ENCODE peak calls at places on chromosomes 16 and 17, in eight cellular contexts. N is heart left ventricle, B is HL-60, U is stomach, Q is HFFc6, K is fibroblast of the aortic adventitia, M is GM23338, G is AG09309. T is an unnamed sample.

GRCh38 chr17:30405161-30405560 is 26.4 kb downstream of the CPD start:
- DNase-seq in M (peak), Q (no peak), G (no peak), K (peak), N (no peak), U (no peak), B (no peak), T (no peak)

GRCh38 chr17:80795737-80796136 is 195.9 kb upstream of the CHMP6 start:
- DNase-seq in N (peak), G (no peak), Q (no peak), B (no peak), M (no peak), U (no peak), K (no peak), T (no peak)

GRCh38 chr16:12708266-12708665 is 95.4 kb downstream of the CPPED1 start:
- DNase-seq in M (no peak), N (no peak), B (no peak), Q (no peak), G (no peak), U (no peak), K (no peak), T (no peak)

GRCh38 chr17:39199986-39200879 is at the start of gene RPL19:
- DNase-seq in B (peak), U (peak), Q (peak), K (peak), N (peak), M (peak), G (peak), T (peak)

GRCh38 chr16:27387724-27388123 is 14.2 kb upstream of the IL21R start:
- DNase-seq in K (no peak), G (no peak), U (no peak), M (no peak), N (no peak), Q (peak), B (no peak), T (no peak)

GRCh38 chr17:8862213-8863056 is 5.0 kb downstream of the PIK3R6 start:
- DNase-seq in M (no peak), N (no peak), G (no peak), U (no peak), Q (no peak), B (no peak), K (no peak), T (no peak)

GRCh38 chr16:86680137-86680536 is 101.8 kb downstream of the FOXL1 start:
- DNase-seq in G (peak), M (no peak), U (no peak), K (peak), N (no peak), Q (peak), B (no peak), T (no peak)

GRCh38 chr16:23121024-23121423 is 28.2 kb downstream of the USP31 start:
- DNase-seq in M (no peak), U (no peak), N (no peak), G (no peak), B (no peak), K (peak), Q (no peak), T (no peak)

GRCh38 chr16:21264226-21265036 is 13.7 kb downstream of the CRYM start:
- DNase-seq in B (no peak), U (no peak), M (no peak), G (no peak), Q (no peak), N (peak), K (peak), T (no peak)

GRCh38 chr17:44766409-44767038 is 7.7 kb downstream of the ADAM11 start:
- DNase-seq in G (no peak), Q (no peak), U (no peak), N (no peak), M (no peak), B (no peak), K (no peak), T (no peak)

GRCh38 chr16:69382421-69382820 is 3.4 kb downstream of the TERF2 start:
- DNase-seq in U (no peak), Q (no peak), B (no peak), G (no peak), M (no peak), N (no peak), K (no peak), T (no peak)

GRCh38 chr16:12878973-12879372 is 22.4 kb upstream of the SHISA9 start:
- DNase-seq in M (no peak), K (no peak), B (no peak), N (no peak), U (no peak), G (no peak), Q (no peak), T (no peak)

GRCh38 chr17:28407130-28407973 is 1.3 kb upstream of the SLC46A1 start:
- DNase-seq in G (no peak), K (no peak), B (no peak), N (no peak), Q (no peak), U (no peak), M (peak), T (no peak)

GRCh38 chr16:11602321-11602720 is 15.6 kb upstream of the LITAF start:
- DNase-seq in N (no peak), B (no peak), K (no peak), M (no peak), G (no peak), Q (no peak), U (no peak), T (no peak)

GRCh38 chr17:61291457-61292311 is 108.0 kb upstream of the TBX2 start:
- DNase-seq in G (no peak), Q (no peak), M (no peak), N (no peak), U (no peak), B (no peak), K (peak), T (no peak)

GRCh38 chr17:38921756-38922411 is 3.5 kb upstream of the LASP1NB start:
- DNase-seq in G (no peak), B (peak), M (peak), K (no peak), Q (no peak), N (no peak), U (peak), T (no peak)

GRCh38 chr17:17759164-17759563 is 77.6 kb downstream of the SREBF1 start:
- DNase-seq in K (no peak), U (no peak), Q (no peak), G (no peak), B (no peak), N (no peak), M (no peak), T (no peak)

GRCh38 chr17:50830994-50831393 is 4.4 kb upstream of the WFIKKN2 start:
- DNase-seq in G (no peak), N (no peak), B (no peak), K (no peak), U (no peak), M (peak), Q (no peak), T (no peak)

GRCh38 chr16:88195021-88195581 is 187.7 kb upstream of the ZNF469 start:
- DNase-seq in G (no peak), N (no peak), K (no peak), Q (no peak), M (no peak), B (no peak), U (no peak), T (no peak)

GRCh38 chr16:50830698-50831097 is 88.8 kb downstream of the CYLD start:
- DNase-seq in G (no peak), M (no peak), Q (no peak), U (no peak), K (no peak), B (no peak), N (no peak), T (no peak)

GRCh38 chr17:6568186-6568758 is 11.9 kb upstream of the PITPNM3 start:
- DNase-seq in B (no peak), U (peak), N (no peak), G (no peak), K (no peak), M (no peak), Q (no peak), T (no peak)

GRCh38 chr16:87654826-87655225 is 52.5 kb downstream of the JPH3 start:
- DNase-seq in Q (no peak), G (no peak), N (no peak), K (no peak), B (no peak), M (no peak), U (no peak), T (no peak)

GRCh38 chr16:68400083-68400923 is 48.0 kb downstream of the SMPD3 start:
- DNase-seq in B (no peak), Q (no peak), M (no peak), N (no peak), U (no peak), G (no peak), K (no peak), T (no peak)

GRCh38 chr16:68713430-68713829 is 23.7 kb upstream of the CDH1 start:
- DNase-seq in M (no peak), G (no peak), Q (no peak), N (no peak), U (no peak), K (no peak), B (no peak), T (no peak)

GRCh38 chr16:85144026-85144915 is 32.0 kb upstream of the CIBAR2 start:
- DNase-seq in M (no peak), N (peak), K (no peak), Q (peak), B (no peak), U (no peak), G (no peak), T (no peak)

GRCh38 chr17:9890124-9890523 is 14.9 kb downstream of the RCVRN start:
- DNase-seq in B (no peak), U (no peak), Q (peak), N (no peak), M (peak), G (no peak), K (no peak), T (no peak)

GRCh38 chr16:55146939-55147338 is 177.1 kb upstream of the IRX6 start:
- DNase-seq in M (no peak), B (no peak), U (no peak), G (no peak), Q (no peak), K (no peak), N (no peak), T (no peak)

GRCh38 chr17:41871789-41872188 is 6.6 kb upstream of the KLHL11 start:
- DNase-seq in Q (no peak), U (no peak), N (no peak), K (no peak), M (no peak), B (no peak), G (no peak), T (no peak)

GRCh38 chr16:17241264-17241835 is 229.4 kb downstream of the XYLT1 start:
- DNase-seq in G (no peak), K (no peak), M (no peak), U (no peak), N (no peak), Q (no peak), B (no peak), T (no peak)

GRCh38 chr16:17238285-17239028 is 232.3 kb downstream of the XYLT1 start:
- DNase-seq in N (no peak), U (no peak), Q (no peak), G (no peak), B (no peak), M (no peak), K (no peak), T (no peak)

GRCh38 chr16:17233301-17234002 is 237.3 kb downstream of the XYLT1 start:
- DNase-seq in K (no peak), B (no peak), G (no peak), N (no peak), Q (no peak), U (no peak), M (no peak), T (no peak)

GRCh38 chr16:17235147-17235817 is 235.5 kb downstream of the XYLT1 start:
- DNase-seq in M (no peak), Q (no peak), N (no peak), K (no peak), B (no peak), U (no peak), G (no peak), T (no peak)

GRCh38 chr16:17237350-17237944 is 233.3 kb downstream of the XYLT1 start:
- DNase-seq in K (no peak), Q (no peak), M (no peak), G (no peak), B (no peak), U (no peak), N (no peak), T (no peak)
- TF ChIP-seq CTCF in K (no peak), Q (no peak), M (no peak), G (no peak), B (no peak), U (no peak), N (no peak), T (no peak)

DNA sequence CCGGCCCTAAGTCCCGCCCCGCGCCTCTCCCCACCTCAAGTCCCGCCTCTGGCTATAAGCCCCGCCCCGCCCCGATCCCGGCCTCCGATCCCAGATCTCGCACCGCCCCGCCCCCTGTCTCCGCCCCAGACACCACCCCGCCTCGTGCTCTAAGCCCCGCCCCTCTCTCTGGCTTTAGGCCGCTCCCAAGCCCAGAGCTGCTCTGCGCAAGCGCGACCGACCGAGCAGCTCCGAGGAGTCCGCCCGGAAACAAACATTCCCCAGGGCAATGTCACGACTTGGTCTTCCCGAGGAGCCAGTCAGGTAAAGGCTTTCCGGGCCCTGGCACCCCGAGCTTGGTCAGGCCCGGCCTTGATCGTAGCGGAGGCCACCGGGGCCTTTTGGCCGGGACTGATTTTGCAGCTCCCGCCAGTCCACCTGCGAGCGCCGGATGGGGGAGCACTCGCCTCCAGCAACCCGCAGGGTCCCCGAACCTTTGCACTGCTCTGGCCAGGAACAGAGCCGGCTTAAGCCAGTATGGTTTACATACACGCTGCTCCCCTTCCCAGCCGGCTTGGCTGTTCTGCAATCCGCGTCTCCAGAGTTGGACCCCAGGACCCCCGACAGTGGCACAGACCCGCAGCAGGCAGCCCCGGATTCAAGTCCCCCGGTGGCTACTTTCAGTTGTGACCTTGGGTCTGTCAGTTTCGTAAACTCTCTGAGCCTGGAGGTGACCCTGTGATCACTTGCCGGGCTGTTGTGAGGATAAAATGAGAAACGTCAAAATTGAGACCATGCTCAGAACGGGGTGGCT is at the start of gene NUDT7:
- DNase-seq in M (peak), K (peak), N (peak), U (peak), B (peak), G (peak), Q (peak), T (peak)
- TF ChIP-seq CTCF in M (peak), K (peak), N (no peak), U (no peak), B (no peak), G (peak), Q (peak), T (peak)

GRCh38 chr16:81214745-81215166 is 23.7 kb upstream of the BCO1 start:
- DNase-seq in U (peak), B (no peak), G (no peak), K (peak), M (peak), Q (no peak), N (no peak), T (no peak)
- TF ChIP-seq CTCF in U (no peak), B (no peak), G (peak), K (peak), M (peak), Q (peak), N (no peak), T (no peak)

GRCh38 chr17:1446201-1446600 is 9.8 kb downstream of the CRK start:
- DNase-seq in N (no peak), K (no peak), U (no peak), G (no peak), M (no peak), Q (no peak), B (no peak), T (no peak)
- TF ChIP-seq CTCF in N (no peak), K (no peak), U (no peak), G (no peak), M (no peak), Q (no peak), B (no peak), T (no peak)

GRCh38 chr17:49471769-49472168 is 23.3 kb upstream of the NGFR start:
- DNase-seq in M (no peak), U (no peak), K (no peak), Q (no peak), G (no peak), N (no peak), B (no peak), T (no peak)

GRCh38 chr17:49469831-49470568 is 25.1 kb upstream of the NGFR start:
- DNase-seq in Q (no peak), M (peak), B (no peak), K (no peak), G (no peak), N (peak), U (no peak), T (no peak)

GRCh38 chr17:49472527-49472926 is 22.6 kb upstream of the NGFR start:
- DNase-seq in N (peak), U (no peak), M (no peak), Q (no peak), G (no peak), K (no peak), B (no peak), T (no peak)

GRCh38 chr17:49468827-49469385 is 26.2 kb upstream of the NGFR start:
- DNase-seq in U (no peak), N (no peak), B (no peak), Q (no peak), K (peak), M (no peak), G (no peak), T (no peak)

GRCh38 chr17:49471089-49471683 is 23.9 kb upstream of the NGFR start:
- DNase-seq in B (no peak), N (no peak), M (peak), G (no peak), Q (no peak), U (no peak), K (peak), T (no peak)
- TF ChIP-seq CTCF in B (no peak), N (no peak), M (no peak), G (no peak), Q (no peak), U (no peak), K (peak), T (no peak)